ENCODE peak calls at places on chromosomes 1 and 21, in five cellular contexts. E is spleen, M is breast epithelium, W is small intestine, Z is left ventricle myocardium inferior. K is an unnamed sample.
A peak's percentile ranks its signal among the peaks of the same experiment; 100 is the strongest.

GRCh38 chr1:11524465-11525150 is 45.7 kb downstream of the DISP3 start:
- DNase-seq in E (no peak), Z (no peak), M (no peak), W (no peak), K (no peak)

GRCh38 chr1:236416165-236416564 is 22.1 kb downstream of the EDARADD start:
- DNase-seq in Z (no peak), W (no peak), M (no peak), E (no peak), K (no peak)

GRCh38 chr1:116569776-116570357 is 959 bp downstream of the CD58 start:
- DNase-seq in Z (peak; percentile 47), E (peak; percentile 91), W (peak; percentile 91), M (no peak), K (peak; percentile 45)

GRCh38 chr1:157105988-157106812 is 6.6 kb upstream of the ETV3L start:
- DNase-seq in E (peak; percentile 79), Z (no peak), M (no peak), W (no peak), K (no peak)

GRCh38 chr21:26077523-26077922 is 93.0 kb downstream of the APP start:
- DNase-seq in Z (no peak), W (no peak), E (no peak), M (no peak), K (no peak)

GRCh38 chr1:222161676-222162075 is 386.2 kb downstream of the HHIPL2 start:
- DNase-seq in E (no peak), M (no peak), W (no peak), Z (no peak), K (no peak)

GRCh38 chr1:157137051-157137772 is 983 bp downstream of the ETV3 start:
- DNase-seq in M (no peak), E (no peak), Z (no peak), W (peak; percentile 42), K (no peak)

GRCh38 chr1:103191327-103191726 is 83.0 kb upstream of the COL11A1 start:
- DNase-seq in Z (no peak), M (no peak), E (no peak), W (no peak), K (no peak)

GRCh38 chr21:29033871-29034270 is 9.4 kb downstream of the USP16 start:
- DNase-seq in Z (no peak), E (no peak), M (no peak), W (no peak), K (no peak)

GRCh38 chr1:43450251-43451070 is 3.3 kb downstream of the HYI start:
- DNase-seq in Z (no peak), W (no peak), M (peak; percentile 18), E (no peak), K (peak; percentile 18)

GRCh38 chr1:222618001-222618879 is at the start of gene MIA3:
- DNase-seq in M (peak; percentile 68), W (peak; percentile 73), Z (peak; percentile 15), E (peak; percentile 97), K (peak; percentile 76)

GRCh38 chr1:68163220-68163619 is 69.1 kb downstream of the WLS start:
- DNase-seq in E (no peak), Z (no peak), W (no peak), M (no peak), K (no peak)

GRCh38 chr1:162847839-162848453 is 13.0 kb downstream of the CCDC190 start:
- DNase-seq in E (peak; percentile 90), W (peak; percentile 67), M (peak; percentile 58), Z (peak; percentile 66), K (peak; percentile 78)

GRCh38 chr1:203186446-203187305 is at the start of gene CHI3L1:
- DNase-seq in E (peak; percentile 67), W (no peak), Z (no peak), M (peak; percentile 89), K (peak; percentile 60)

GRCh38 chr1:48831579-48831978 is 54.9 kb upstream of the BEND5 start:
- DNase-seq in E (no peak), W (no peak), M (no peak), Z (no peak), K (no peak)

GRCh38 chr1:228315945-228316588 is 90.6 kb downstream of the TRIM11 start:
- DNase-seq in M (no peak), W (no peak), E (peak; percentile 71), Z (no peak), K (peak; percentile 12)

GRCh38 chr21:44461438-44462089 is 6.3 kb downstream of the LRRC3 start:
- DNase-seq in E (no peak), M (no peak), W (no peak), Z (no peak), K (no peak)

GRCh38 chr1:2108213-2108876 is 58.1 kb downstream of the PRKCZ start:
- DNase-seq in Z (no peak), W (no peak), E (no peak), M (no peak), K (no peak)

GRCh38 chr1:180247061-180247460 is 17.0 kb downstream of the LHX4 start:
- DNase-seq in W (no peak), M (no peak), Z (no peak), E (no peak), K (no peak)

GRCh38 chr1:10057744-10058294 is 25.1 kb downstream of the UBE4B start:
- DNase-seq in M (no peak), W (no peak), Z (no peak), E (no peak), K (no peak)

GRCh38 chr1:43975249-43975961 is 645 bp downstream of the ATP6V0B start:
- DNase-seq in E (peak; percentile 95), M (peak; percentile 62), Z (peak; percentile 64), W (peak; percentile 43), K (no peak)

GRCh38 chr21:27570306-27570868 is 603.5 kb upstream of the ADAMTS5 start:
- DNase-seq in W (no peak), M (peak; percentile 65), E (no peak), Z (peak; percentile 65), K (peak; percentile 42)

GRCh38 chr1:20124451-20125057 is 5.2 kb upstream of the PLA2G2D start:
- DNase-seq in M (peak; percentile 42), Z (no peak), E (no peak), W (peak; percentile 74), K (no peak)

GRCh38 chr1:226662704-226663326 is 76.3 kb downstream of the ITPKB start:
- DNase-seq in E (peak; percentile 91), W (peak; percentile 52), M (peak; percentile 73), Z (peak; percentile 48), K (peak; percentile 77)

GRCh38 chr1:98084188-98084587 is 163.4 kb upstream of the DPYD start:
- DNase-seq in E (no peak), W (no peak), M (no peak), Z (no peak), K (no peak)

GRCh38 chr1:98086796-98087195 is 166.0 kb upstream of the DPYD start:
- DNase-seq in Z (no peak), M (no peak), E (no peak), W (peak; percentile 75), K (no peak)

GRCh38 chr1:98086156-98086555 is 165.3 kb upstream of the DPYD start:
- DNase-seq in M (no peak), Z (no peak), E (no peak), W (no peak), K (no peak)

GRCh38 chr1:98090351-98090750 is 169.5 kb upstream of the DPYD start:
- DNase-seq in W (no peak), E (no peak), M (no peak), Z (no peak), K (no peak)

DNA sequence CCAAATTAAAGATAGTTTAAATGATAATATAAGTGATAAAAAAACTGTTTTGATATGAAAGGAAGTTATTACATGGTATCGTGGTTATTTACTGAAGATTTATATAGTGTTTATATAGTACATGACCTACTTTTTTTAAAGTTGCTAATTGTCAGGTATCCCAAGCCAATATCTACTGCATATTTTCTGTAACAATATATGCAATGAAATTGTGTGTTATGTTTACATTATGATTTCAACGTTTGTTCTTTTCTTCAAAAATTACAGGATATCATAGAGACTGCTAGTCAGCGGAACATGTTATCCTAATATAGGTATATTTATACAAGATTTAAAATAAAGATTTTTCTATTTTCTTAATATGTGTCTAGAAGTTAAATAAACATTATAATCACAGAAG is 167.5 kb upstream of the DPYD start:
- DNase-seq in Z (no peak), W (no peak), E (no peak), M (no peak), K (no peak)
- H3K36me3 ChIP-seq in Z (no peaks in the 10 kb centered on the region), W (no peaks in the 10 kb centered on the region), E (no peaks in the 10 kb centered on the region), M (no peaks in the 10 kb centered on the region), K (no peaks in the 10 kb centered on the region)

DNA sequence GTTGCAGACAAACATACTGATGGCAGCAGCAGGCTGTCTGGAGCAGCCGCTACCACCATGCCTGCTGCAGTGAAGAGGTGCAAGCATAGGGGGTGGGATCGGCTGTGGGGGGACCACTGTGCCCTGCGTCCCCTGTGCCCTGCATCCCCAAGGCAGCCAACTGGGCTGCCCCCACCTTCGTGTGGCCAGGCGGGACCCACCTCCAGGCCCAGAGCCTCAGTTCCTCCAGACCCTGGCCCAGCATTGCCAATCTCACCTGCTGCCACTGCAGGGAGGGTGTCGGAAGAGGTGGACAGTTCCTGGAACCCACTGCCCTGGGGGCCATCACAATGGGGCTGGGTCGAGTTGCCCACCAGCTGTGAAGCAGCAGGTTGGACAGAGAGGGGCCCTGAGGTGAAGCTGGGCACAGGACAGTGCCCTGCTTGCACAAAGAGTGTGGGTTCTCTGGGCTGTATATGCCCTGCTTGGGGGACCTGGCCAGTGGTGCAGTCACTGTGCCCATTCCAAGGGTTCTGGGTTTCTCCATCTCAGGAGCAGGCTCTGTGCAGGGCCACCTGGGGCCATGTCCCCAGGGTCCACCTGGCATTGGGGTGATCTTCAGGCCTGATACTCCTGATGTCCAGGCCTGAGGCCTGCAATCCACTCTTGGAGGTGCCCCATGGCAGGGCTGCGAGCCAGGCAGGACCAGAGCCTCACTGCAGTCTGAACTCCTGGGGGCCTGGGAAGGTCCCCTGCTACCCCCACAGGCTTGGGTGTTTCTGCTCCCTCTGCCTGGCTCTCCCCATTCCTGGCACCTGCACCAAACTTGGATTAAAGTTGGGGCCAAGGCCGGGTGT is 261.4 kb upstream of the NRIP1 start:
- DNase-seq in M (no peak), W (no peak), E (no peak), Z (no peak), K (no peak)
- H3K27ac ChIP-seq in M (no peak overlapping the region), W (no peak overlapping the region), E (no peak overlapping the region), Z (no peak overlapping the region), K (no peak overlapping the region)

DNA sequence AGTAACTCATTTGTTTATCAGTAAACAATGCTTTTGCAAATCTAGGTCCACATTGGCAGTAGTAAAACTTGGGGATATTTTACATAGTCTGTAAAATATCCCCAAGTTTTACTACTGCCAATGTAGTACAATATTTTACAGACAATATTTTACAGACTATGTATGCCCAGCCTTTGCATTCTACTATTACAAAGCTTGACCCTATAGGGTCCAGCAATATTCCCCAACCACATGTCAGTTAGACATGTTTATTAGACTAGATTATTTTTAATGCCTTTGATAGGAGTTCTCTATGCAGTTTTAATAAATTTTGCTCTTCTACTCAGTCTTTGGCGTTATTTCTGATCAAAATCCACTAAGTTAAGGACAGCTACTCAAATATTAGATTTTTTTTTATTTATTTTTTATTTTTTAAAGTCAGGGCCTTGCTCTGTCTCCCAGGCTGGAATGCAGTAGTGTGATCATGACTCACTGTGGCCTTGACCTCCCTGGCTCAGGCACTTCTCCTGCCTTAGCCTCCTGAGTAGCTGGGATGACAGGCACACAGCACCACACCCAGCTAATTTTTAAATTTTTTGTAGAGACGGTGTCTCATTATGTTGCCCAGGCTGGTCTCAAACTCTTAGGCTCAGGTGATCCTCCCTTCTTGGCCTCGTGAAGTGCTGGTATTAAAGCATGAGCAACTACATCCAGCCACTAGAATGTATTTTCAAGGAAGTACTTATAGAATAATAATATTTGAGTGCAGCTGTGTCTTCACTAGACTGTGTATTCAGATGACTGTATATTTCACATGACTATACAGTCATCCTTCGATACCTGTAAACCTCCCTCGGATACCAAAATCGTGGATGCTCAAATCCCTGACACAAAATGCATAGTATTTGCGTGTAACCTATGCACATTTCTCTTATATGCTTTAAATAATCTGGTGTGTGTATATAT is 19.8 kb downstream of the MIER1 start:
- DNase-seq in M (no peak), W (peak; percentile 6), E (peak; percentile 68), Z (no peak), K (peak; percentile 73)
- H3K36me3 ChIP-seq in M (peaks cover 6% of the 10 kb centered on the region), W (peaks cover 3% of the 10 kb centered on the region), E (peaks cover 51% of the 10 kb centered on the region), Z (peaks cover 51% of the 10 kb centered on the region), K (no peaks in the 10 kb centered on the region)

GRCh38 chr1:182586380-182586779 is 2.7 kb downstream of the RNASEL start:
- DNase-seq in M (no peak), Z (no peak), E (no peak), W (no peak), K (no peak)
- H3K27ac ChIP-seq in M (no peak overlapping the region), Z (no peak overlapping the region), E (peak overlapping the region; percentile 56), W (no peak overlapping the region), K (no peak overlapping the region)

K was measured in uterus.